ENCODE peak calls at places on chromosomes 16 and 17, in four cellular contexts. One of them, this sample, is unnamed.
A peak's percentile ranks its signal among the peaks of the same experiment; 100 is the strongest.

GRCh38 chr17:67608691-67609090 is 109.0 kb upstream of the NOL11 start:
- DNase-seq in GM04504: no peak
- DNase-seq in prostate gland: no peak
- DNase-seq in sigmoid colon: no peak
- DNase-seq in this sample: no peak

GRCh38 chr17:47413872-47414271 is 90.1 kb downstream of the EFCAB13 start:
- DNase-seq in GM04504: no peak
- DNase-seq in prostate gland: no peak
- DNase-seq in sigmoid colon: no peak
- DNase-seq in this sample: no peak

GRCh38 chr17:31645351-31645750 is 213.7 kb downstream of the COPRS start:
- DNase-seq in GM04504: no peak
- DNase-seq in prostate gland: no peak
- DNase-seq in sigmoid colon: no peak
- DNase-seq in this sample: no peak

GRCh38 chr17:74649909-74650308 is 26.4 kb upstream of the CD300E start:
- DNase-seq in GM04504: no peak
- DNase-seq in prostate gland: no peak
- DNase-seq in sigmoid colon: no peak
- DNase-seq in this sample: no peak

GRCh38 chr17:78316867-78317816 is 42.7 kb downstream of the SOCS3 start:
- DNase-seq in GM04504: no peak
- DNase-seq in prostate gland: peak; percentile 25
- DNase-seq in sigmoid colon: no peak
- DNase-seq in this sample: no peak

GRCh38 chr17:38616361-38616760 is 10.6 kb upstream of the SRCIN1 start:
- DNase-seq in GM04504: no peak
- DNase-seq in prostate gland: no peak
- DNase-seq in sigmoid colon: peak; percentile 9
- DNase-seq in this sample: no peak

GRCh38 chr16:73268311-73268997 is 220.5 kb upstream of the ZFHX3 start:
- DNase-seq in GM04504: peak; percentile 3
- DNase-seq in prostate gland: no peak
- DNase-seq in sigmoid colon: no peak
- DNase-seq in this sample: no peak

GRCh38 chr16:138049-138417 is 440 bp downstream of the NPRL3 start:
- DNase-seq in GM04504: no peak
- DNase-seq in prostate gland: no peak
- DNase-seq in sigmoid colon: no peak
- DNase-seq in this sample: peak; percentile 78

GRCh38 chr17:29588561-29589411 is 662 bp downstream of the GIT1 start:
- DNase-seq in GM04504: no peak
- DNase-seq in prostate gland: no peak
- DNase-seq in sigmoid colon: no peak
- DNase-seq in this sample: no peak

GRCh38 chr17:79777166-79777843 is 643 bp upstream of the CBX2 start:
- DNase-seq in GM04504: no peak
- DNase-seq in prostate gland: no peak
- DNase-seq in sigmoid colon: peak; percentile 80
- DNase-seq in this sample: no peak

GRCh38 chr17:79955961-79956735 is 79.5 kb downstream of the TBC1D16 start:
- DNase-seq in GM04504: no peak
- DNase-seq in prostate gland: no peak
- DNase-seq in sigmoid colon: peak; percentile 37
- DNase-seq in this sample: peak; percentile 64

GRCh38 chr17:45006927-45007461 is 38.9 kb upstream of the C1QL1 start:
- DNase-seq in GM04504: no peak
- DNase-seq in prostate gland: no peak
- DNase-seq in sigmoid colon: no peak
- DNase-seq in this sample: no peak

GRCh38 chr17:47741793-47742145 is 8.7 kb downstream of the TBX21 start:
- DNase-seq in GM04504: no peak
- DNase-seq in prostate gland: no peak
- DNase-seq in sigmoid colon: no peak
- DNase-seq in this sample: no peak

GRCh38 chr16:4517812-4518211 is 20.8 kb downstream of the CDIP1 start:
- DNase-seq in GM04504: no peak
- DNase-seq in prostate gland: no peak
- DNase-seq in sigmoid colon: no peak
- DNase-seq in this sample: no peak

GRCh38 chr16:30179195-30179594 is 4.2 kb upstream of the CORO1A start:
- DNase-seq in GM04504: no peak
- DNase-seq in prostate gland: no peak
- DNase-seq in sigmoid colon: no peak
- DNase-seq in this sample: no peak